ENCODE peak calls at places on chromosomes 7 and 10, in nine cellular contexts. Q, O, L, K, T, W, J, C and H are unnamed samples.

GRCh38 chr7:102415685-102416225 is 17.6 kb upstream of the ORAI2 start:
- DNase-seq in K (no peak), J (peak; percentile 12), T (no peak), W (no peak), O (peak; percentile 60), Q (no peak), L (no peak), C (no peak), H (no peak)

GRCh38 chr7:155763721-155764431 is 48.4 kb downstream of the SHH start:
- DNase-seq in K (no peak), Q (no peak), T (peak; percentile 36), J (no peak), W (no peak), C (peak; percentile 34), L (peak; percentile 16), O (peak; percentile 18), H (peak; percentile 66)

GRCh38 chr10:126374435-126374834 is 13.8 kb downstream of the ADAM12 start:
- DNase-seq in Q (no peak), W (no peak), L (no peak), T (no peak), O (no peak), C (no peak), J (no peak), K (no peak), H (no peak)

GRCh38 chr10:114681542-114681941 is 23.5 kb upstream of the ABLIM1 start:
- DNase-seq in W (peak; percentile 67), J (no peak), Q (no peak), O (no peak), K (no peak), T (peak; percentile 12), C (no peak), L (peak; percentile 62), H (no peak)

GRCh38 chr7:13055732-13056369 is 368.4 kb downstream of the ARL4A start:
- DNase-seq in T (peak; percentile 67), L (no peak), Q (no peak), J (no peak), O (peak; percentile 48), K (no peak), C (no peak), W (no peak), H (no peak)

GRCh38 chr7:78141533-78142281 is 343.1 kb downstream of the PHTF2 start:
- DNase-seq in K (no peak), Q (no peak), O (no peak), W (no peak), L (peak; percentile 87), T (peak; percentile 61), J (no peak), C (no peak), H (no peak)

GRCh38 chr7:23698822-23699221 is 11.2 kb upstream of the STK31 start:
- DNase-seq in O (no peak), Q (no peak), J (no peak), T (no peak), C (no peak), W (no peak), K (no peak), L (no peak), H (no peak)

GRCh38 chr7:5437987-5438386 is 14.4 kb upstream of the TNRC18 start:
- DNase-seq in Q (no peak), J (no peak), C (no peak), K (no peak), W (no peak), T (no peak), L (no peak), O (no peak), H (no peak)

GRCh38 chr7:20793258-20793657 is 6.6 kb upstream of the SP8 start:
- DNase-seq in L (no peak), W (no peak), K (no peak), C (no peak), Q (no peak), O (no peak), J (no peak), T (no peak), H (no peak)

GRCh38 chr10:111316607-111317006 is 239.8 kb downstream of the ADRA2A start:
- DNase-seq in T (no peak), Q (no peak), L (no peak), K (peak; percentile 31), C (no peak), W (no peak), J (no peak), O (no peak), H (no peak)

GRCh38 chr10:80705899-80706298 is 168.2 kb downstream of the SH2D4B start:
- DNase-seq in T (no peak), Q (no peak), L (no peak), J (no peak), O (no peak), C (no peak), W (no peak), K (no peak), H (no peak)

GRCh38 chr7:149883452-149883861 is 9.7 kb downstream of the ATP6V0E2 start:
- DNase-seq in O (peak; percentile 50), Q (peak; percentile 40), L (no peak), C (no peak), K (peak; percentile 65), W (peak; percentile 26), T (peak; percentile 82), J (peak; percentile 78), H (peak; percentile 64)

DNA sequence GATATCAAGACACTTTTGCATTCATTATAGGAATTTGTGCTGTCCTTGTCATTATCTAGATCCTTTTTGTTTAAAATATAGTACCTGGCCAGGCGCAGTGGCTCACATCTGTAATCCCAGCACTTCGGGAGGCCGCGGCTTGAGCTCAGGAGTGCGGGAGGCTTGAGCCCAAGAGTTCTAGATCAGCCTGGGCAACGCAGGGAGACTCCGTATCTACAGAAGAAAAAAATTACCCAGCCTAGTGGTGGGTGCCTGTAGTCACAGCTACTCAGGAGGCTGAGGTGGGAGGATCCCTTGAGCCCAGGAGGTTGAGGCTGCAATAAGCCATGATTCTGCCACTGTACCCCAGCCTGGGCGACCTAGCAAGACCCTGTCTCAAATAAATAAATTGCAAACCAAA is 621 bp upstream of the MORN4 start:
- DNase-seq in L (no peak), Q (no peak), T (no peak), C (no peak), J (no peak), O (no peak), W (no peak), K (no peak), H (no peak)
- TF ChIP-seq CTCF in L (no peak), Q (peak; percentile 23), T (no peak), C (no peak), J (peak; percentile 44), O (no peak), W (peak; percentile 17), K (no peak), H (no peak)

GRCh38 chr7:14690486-14690885 is 212.1 kb downstream of the DGKB start:
- DNase-seq in Q (no peak), O (peak; percentile 39), C (no peak), K (no peak), W (no peak), L (no peak), T (no peak), J (no peak), H (no peak)
- TF ChIP-seq CTCF in Q (no peak), O (no peak), C (no peak), K (no peak), W (no peak), L (no peak), T (no peak), J (no peak), H (no peak)

DNA sequence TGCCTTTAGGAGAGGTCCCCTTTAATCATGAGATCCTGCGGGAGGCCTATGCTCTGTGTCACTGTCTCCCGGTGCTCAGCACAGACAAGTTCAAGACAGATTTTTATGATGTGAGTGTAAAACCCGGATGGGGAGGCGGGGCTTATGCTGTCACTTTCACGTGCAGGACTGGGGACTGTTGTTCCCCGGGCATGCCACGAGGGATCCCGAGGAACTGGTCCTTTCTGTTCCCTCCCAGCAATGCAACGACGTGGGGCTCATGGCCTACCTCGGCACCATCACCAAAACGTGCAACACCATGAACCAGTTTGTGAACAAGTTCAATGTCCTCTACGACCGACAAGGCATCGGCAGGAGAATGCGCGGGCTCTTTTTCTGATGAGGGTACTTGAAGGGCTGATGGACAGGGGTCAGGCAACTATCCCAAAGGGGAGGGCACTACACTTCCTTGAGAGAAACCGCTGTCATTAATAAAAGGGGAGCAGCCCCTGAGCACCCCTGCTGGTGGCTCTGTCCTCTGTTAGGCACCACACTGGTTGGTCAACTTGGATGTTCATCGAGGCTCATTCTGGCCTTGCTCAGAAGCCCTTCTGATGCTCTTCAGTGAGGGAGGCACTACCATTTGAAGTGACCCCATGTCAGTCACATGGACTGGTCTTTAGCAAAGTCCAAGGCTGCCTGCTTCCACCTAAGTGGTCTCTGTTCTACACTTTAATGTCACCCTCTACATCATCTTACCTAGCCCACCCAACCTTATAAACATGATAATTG is 2.8 kb downstream of the COPS6 start:
- DNase-seq in T (peak; percentile 63), L (peak; percentile 29), O (peak; percentile 34), C (no peak), Q (no peak), W (peak; percentile 25), K (no peak), J (peak; percentile 47), H (no peak)
- TF ChIP-seq CTCF in T (peak; percentile 41), L (peak; percentile 19), O (no peak), C (no peak), Q (no peak), W (no peak), K (no peak), J (no peak), H (no peak)

GRCh38 chr10:116764979-116765378 is 22.6 kb upstream of the HSPA12A start:
- DNase-seq in K (no peak), W (no peak), L (no peak), C (no peak), T (no peak), J (no peak), Q (no peak), O (no peak), H (no peak)

GRCh38 chr10:116766241-116767198 is 24.2 kb upstream of the HSPA12A start:
- DNase-seq in L (no peak), J (no peak), Q (no peak), C (no peak), T (no peak), W (no peak), K (peak; percentile 30), O (no peak), H (no peak)

GRCh38 chr10:116763440-116763839 is 21.1 kb upstream of the HSPA12A start:
- DNase-seq in K (no peak), O (no peak), L (no peak), T (no peak), W (no peak), Q (no peak), J (no peak), C (no peak), H (no peak)

GRCh38 chr10:116767235-116767634 is 24.9 kb upstream of the HSPA12A start:
- DNase-seq in T (no peak), Q (no peak), W (no peak), O (no peak), J (no peak), L (peak; percentile 5), C (no peak), K (peak; percentile 37), H (no peak)

DNA sequence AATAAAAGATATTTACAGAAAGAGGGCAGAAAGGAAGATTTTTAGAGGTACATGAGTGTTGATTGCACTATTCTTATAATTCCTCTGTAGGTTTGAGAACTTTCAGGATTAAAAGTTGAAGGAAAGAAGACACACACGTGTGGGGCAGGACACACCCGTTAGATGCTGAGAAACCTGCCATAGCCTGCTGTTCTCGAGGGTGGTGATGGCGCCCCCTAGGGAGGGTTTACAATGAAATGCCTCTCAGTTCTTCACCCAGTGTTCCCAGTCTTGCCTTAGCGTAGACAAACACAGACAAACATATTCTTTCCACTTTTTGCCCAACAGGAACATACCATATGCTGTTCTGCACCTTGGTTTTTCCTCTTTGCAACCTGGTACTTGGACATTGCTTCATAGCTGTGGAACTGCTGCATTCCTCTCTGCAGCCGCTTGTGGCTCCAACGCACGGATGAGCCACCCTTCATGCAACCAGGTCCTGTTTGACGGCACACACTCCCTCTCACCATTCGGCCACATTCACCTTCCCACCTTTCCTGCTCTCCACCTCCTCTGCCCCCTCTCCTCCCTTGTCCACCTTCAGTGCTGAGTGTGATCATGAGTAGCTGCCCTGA is 23.3 kb upstream of the HSPA12A start:
- DNase-seq in Q (no peak), L (no peak), O (no peak), C (no peak), W (no peak), T (peak; percentile 37), J (peak; percentile 55), K (no peak), H (no peak)
- TF ChIP-seq CTCF in Q (peak; percentile 45), L (peak; percentile 34), O (peak; percentile 2), C (peak; percentile 14), W (peak; percentile 29), T (peak; percentile 56), J (peak; percentile 61), K (no peak), H (no peak)